ENCODE peak calls at places on chromosome 22, in seven cellular contexts. M is activated T-helper 1 cell treated with anti-CD3 and anti-CD28 coated beads, Interleukin-2, amount 50 U/mL, for 16 hours; N is NCI-H2107; G is NCI-H187 treated with DMSO at 0.1 percent for 48 hours; R is A172; X is stimulated activated CD4-positive, alpha-beta T cell treated with anti-CD3 and anti-CD28 coated beads, Interleukin-1b, Interleukin-23, amount 100 ng/mL, for 4 hours; J is astrocyte of the spinal cord. Z is an unnamed sample.

GRCh38 chr22:19357270-19358105 is 66.0 kb upstream of the CLTCL1 start:
- DNase-seq in M (no peak), N (no peak), G (no peak), R (no peak), X (no peak), J (no peak), Z (peak)

GRCh38 chr22:40855960-40856512 is 403 bp downstream of the ST13 start:
- DNase-seq in M (peak), N (no peak), G (no peak), R (no peak), X (no peak), J (peak), Z (no peak)

GRCh38 chr22:50314455-50315288 is 7.2 kb upstream of the PLXNB2 start:
- DNase-seq in M (peak), N (no peak), G (no peak), R (no peak), X (peak), J (no peak), Z (no peak)

GRCh38 chr22:27517361-27517760 is 284.2 kb downstream of the MN1 start:
- DNase-seq in M (no peak), N (no peak), G (no peak), R (no peak), X (no peak), J (no peak), Z (no peak)

GRCh38 chr22:39092111-39092867 is 4.8 kb upstream of the APOBEC3H start:
- DNase-seq in M (no peak), N (no peak), G (no peak), R (no peak), X (no peak), J (no peak), Z (no peak)

GRCh38 chr22:47544696-47545095 is 782.2 kb downstream of the TBC1D22A start:
- DNase-seq in M (no peak), N (no peak), G (no peak), R (no peak), X (no peak), J (no peak), Z (no peak)

GRCh38 chr22:32761251-32761903 is 40.1 kb upstream of the TIMP3 start:
- DNase-seq in M (no peak), N (no peak), G (no peak), R (peak), X (no peak), J (peak), Z (no peak)

GRCh38 chr22:24407278-24407665 is 20.1 kb upstream of the ADORA2A start:
- DNase-seq in M (no peak), N (no peak), G (no peak), R (no peak), X (no peak), J (no peak), Z (no peak)

GRCh38 chr22:20807315-20807752 is 33.4 kb downstream of the SERPIND1 start:
- DNase-seq in M (no peak), N (no peak), G (no peak), R (peak), X (no peak), J (peak), Z (peak)

GRCh38 chr22:27105142-27106025 is 448.0 kb downstream of the MIAT start:
- DNase-seq in M (no peak), N (no peak), G (no peak), R (peak), X (no peak), J (peak), Z (peak)

GRCh38 chr22:31935961-31936635 is 8.2 kb upstream of the YWHAH start:
- DNase-seq in M (no peak), N (no peak), G (no peak), R (no peak), X (no peak), J (no peak), Z (no peak)

GRCh38 chr22:32354360-32355351 is 3.0 kb upstream of the RFPL3 start:
- DNase-seq in M (no peak), N (no peak), G (no peak), R (peak), X (no peak), J (peak), Z (no peak)

GRCh38 chr22:40757071-40757470 is 62.1 kb downstream of the SLC25A17 start:
- DNase-seq in M (no peak), N (no peak), G (no peak), R (no peak), X (no peak), J (no peak), Z (no peak)

GRCh38 chr22:28792491-28793383 is 7.6 kb downstream of the XBP1 start:
- DNase-seq in M (no peak), N (no peak), G (no peak), R (no peak), X (no peak), J (no peak), Z (no peak)

GRCh38 chr22:19005905-19006304 is 69.8 kb upstream of the PRODH start:
- DNase-seq in M (no peak), N (no peak), G (no peak), R (no peak), X (no peak), J (no peak), Z (no peak)

GRCh38 chr22:38826801-38827200 is 17.0 kb downstream of the NPTXR start:
- DNase-seq in M (no peak), N (no peak), G (no peak), R (no peak), X (no peak), J (no peak), Z (no peak)

GRCh38 chr22:37121887-37122591 is 12.5 kb upstream of the TMPRSS6 start:
- DNase-seq in M (peak), N (no peak), G (no peak), R (peak), X (peak), J (peak), Z (no peak)

GRCh38 chr22:30877662-30878515 is 90.7 kb downstream of the MORC2 start:
- DNase-seq in M (no peak), N (no peak), G (no peak), R (no peak), X (no peak), J (no peak), Z (no peak)

GRCh38 chr22:45280583-45280972 is 4.2 kb upstream of the UPK3A start:
- DNase-seq in M (no peak), N (no peak), G (no peak), R (no peak), X (no peak), J (no peak), Z (no peak)

GRCh38 chr22:36860821-36861659 is at the start of gene NCF4:
- DNase-seq in M (no peak), N (no peak), G (no peak), R (no peak), X (no peak), J (no peak), Z (no peak)

GRCh38 chr22:19761500-19762314 is 1.1 kb downstream of the TBX1 start:
- DNase-seq in M (no peak), N (no peak), G (no peak), R (no peak), X (no peak), J (no peak), Z (no peak)

GRCh38 chr22:49211176-49211575 is 616.5 kb downstream of the BRD1 start:
- DNase-seq in M (no peak), N (no peak), G (no peak), R (no peak), X (no peak), J (no peak), Z (no peak)

Z was measured in AG09319.